ENCODE peak calls at places on chromosomes 7 and 10, in seven cellular contexts. F, C, U, E, D, S and J are unnamed samples.

GRCh38 chr7:29039747-29040569 is 81.8 kb upstream of the TRIL start:
- DNase-seq in S (no peak), U (no peak), D (no peak), E (no peak), C (no peak), F (peak), J (no peak)

GRCh38 chr7:27139335-27140107 is 4.0 kb downstream of the HOXA5 start:
- DNase-seq in F (no peak), S (no peak), C (no peak), E (no peak), U (no peak), D (no peak), J (no peak)

GRCh38 chr10:24382979-24383663 is 174.2 kb downstream of the KIAA1217 start:
- DNase-seq in S (no peak), C (no peak), D (no peak), E (no peak), U (no peak), F (no peak), J (no peak)

GRCh38 chr7:29987083-29987482 is 2.5 kb downstream of the SCRN1 start:
- DNase-seq in U (peak), E (no peak), D (no peak), C (no peak), F (peak), S (no peak), J (peak)

GRCh38 chr10:29698766-29699490 is 64.2 kb upstream of the SVIL start:
- DNase-seq in F (no peak), E (no peak), U (no peak), S (no peak), C (no peak), D (no peak), J (no peak)

GRCh38 chr7:78794101-78794500 is 659.4 kb downstream of the MAGI2 start:
- DNase-seq in S (no peak), U (no peak), E (no peak), C (no peak), F (peak), D (no peak), J (no peak)

GRCh38 chr10:78566216-78567135 is 502.3 kb upstream of the ZMIZ1 start:
- DNase-seq in C (no peak), F (no peak), U (no peak), S (peak), D (no peak), E (no peak), J (no peak)

GRCh38 chr10:45421231-45422097 is 47.4 kb downstream of the ALOX5 start:
- DNase-seq in F (no peak), U (no peak), E (no peak), D (no peak), C (no peak), S (no peak), J (no peak)